ENCODE peak calls at places on chromosomes 13 and 19, in six cellular contexts. F is NCI-H774, G is GM04504, M is GM10248, W is Kasumi-1, O is transverse colon. T is an unnamed sample.

GRCh38 chr19:12706332-12706718 is 9.9 kb upstream of the FBXW9 start:
- DNase-seq in F (no peak), G (no peak), M (no peak), W (no peak), O (no peak), T (no peak)

GRCh38 chr19:30471441-30471840 is 99.3 kb downstream of the ZNF536 start:
- DNase-seq in F (no peak), G (no peak), M (no peak), W (no peak), O (no peak), T (no peak)

GRCh38 chr13:36432106-36432544 is at the start of gene CCNA1:
- DNase-seq in F (peak; percentile 58), G (no peak), M (peak; percentile 51), W (no peak), O (no peak), T (no peak)

GRCh38 chr13:56352356-56352755 is 788.4 kb upstream of the PRR20A start:
- DNase-seq in F (no peak), G (no peak), M (no peak), W (no peak), O (no peak), T (no peak)

GRCh38 chr13:90545070-90545840 is 802.2 kb upstream of the MIR17HG start:
- DNase-seq in F (no peak), G (no peak), M (no peak), W (peak; percentile 3), O (no peak), T (peak; percentile 13)

GRCh38 chr19:4369109-4369887 is 25.9 kb downstream of the MPND start:
- DNase-seq in F (no peak), G (no peak), M (peak; percentile 78), W (no peak), O (peak; percentile 84), T (peak; percentile 38)

GRCh38 chr19:34994643-34995471 is 5.3 kb upstream of the GRAMD1A start:
- DNase-seq in F (peak; percentile 70), G (no peak), M (no peak), W (no peak), O (peak; percentile 65), T (peak; percentile 87)

GRCh38 chr13:45582533-45583076 is 32.9 kb downstream of the ERICH6B start:
- DNase-seq in F (no peak), G (no peak), M (no peak), W (no peak), O (no peak), T (no peak)

GRCh38 chr13:88617176-88617575 is 946.0 kb downstream of the SLITRK5 start:
- DNase-seq in F (no peak), G (no peak), M (no peak), W (no peak), O (no peak), T (no peak)

GRCh38 chr19:41799444-41800000 is 3.1 kb downstream of the CEACAM3 start:
- DNase-seq in F (no peak), G (no peak), M (no peak), W (no peak), O (peak; percentile 38), T (peak; percentile 60)

GRCh38 chr19:55454787-55455243 is 6.6 kb downstream of the ISOC2 start:
- DNase-seq in F (no peak), G (no peak), M (peak; percentile 68), W (peak; percentile 50), O (no peak), T (peak; percentile 70)

GRCh38 chr13:108496364-108497215 is 132.8 kb upstream of the MYO16 start:
- DNase-seq in F (no peak), G (no peak), M (no peak), W (no peak), O (no peak), T (no peak)

GRCh38 chr13:30037306-30037705 is 186.9 kb upstream of the UBL3 start:
- DNase-seq in F (no peak), G (no peak), M (no peak), W (no peak), O (no peak), T (no peak)

GRCh38 chr19:46503848-46504453 is 8.3 kb upstream of the PNMA8B start:
- DNase-seq in F (no peak), G (no peak), M (no peak), W (no peak), O (no peak), T (no peak)

GRCh38 chr13:31930490-31930889 is 101.1 kb upstream of the FRY start:
- DNase-seq in F (no peak), G (no peak), M (no peak), W (no peak), O (no peak), T (no peak)

GRCh38 chr13:67048793-67049150 is 181.4 kb downstream of the PCDH9 start:
- DNase-seq in F (no peak), G (peak; percentile 17), M (no peak), W (no peak), O (no peak), T (no peak)

GRCh38 chr13:97274782-97275252 is 52.7 kb downstream of the MBNL2 start:
- DNase-seq in F (no peak), G (no peak), M (no peak), W (no peak), O (no peak), T (no peak)

GRCh38 chr13:26220575-26220974 is 1.5 kb downstream of the RNF6 start:
- DNase-seq in F (no peak), G (no peak), M (no peak), W (no peak), O (no peak), T (no peak)

GRCh38 chr13:35780613-35781012 is 304.1 kb upstream of the MAB21L1 start:
- DNase-seq in F (no peak), G (no peak), M (no peak), W (no peak), O (no peak), T (no peak)

GRCh38 chr13:79871594-79871993 is 390.6 kb downstream of the NDFIP2 start:
- DNase-seq in F (no peak), G (no peak), M (no peak), W (no peak), O (no peak), T (no peak)

GRCh38 chr19:16581971-16582343 is 9.7 kb upstream of the SLC35E1 start:
- DNase-seq in F (no peak), G (no peak), M (no peak), W (no peak), O (no peak), T (no peak)

GRCh38 chr19:18046066-18046718 is 38.2 kb downstream of the ARRDC2 start:
- DNase-seq in F (no peak), G (peak; percentile 74), M (no peak), W (no peak), O (peak; percentile 15), T (peak; percentile 61)

GRCh38 chr19:13004273-13004672 is 9.0 kb downstream of the NFIX start:
- DNase-seq in F (no peak), G (no peak), M (no peak), W (no peak), O (peak; percentile 66), T (no peak)

GRCh38 chr13:48562296-48563066 is 29.6 kb upstream of the RCBTB2 start:
- DNase-seq in F (no peak), G (no peak), M (peak; percentile 77), W (peak; percentile 72), O (peak; percentile 33), T (no peak)

GRCh38 chr19:42563352-42564210 is 31.1 kb downstream of the CEACAM8 start:
- DNase-seq in F (no peak), G (peak; percentile 20), M (peak; percentile 68), W (peak; percentile 82), O (peak; percentile 35), T (peak; percentile 54)

GRCh38 chr13:46899801-46900200 is 2.9 kb upstream of the HTR2A start:
- DNase-seq in F (no peak), G (no peak), M (no peak), W (no peak), O (no peak), T (no peak)

GRCh38 chr13:51782026-51782710 is 21.8 kb downstream of the DHRS12 start:
- DNase-seq in F (no peak), G (no peak), M (no peak), W (no peak), O (no peak), T (no peak)

GRCh38 chr19:13997637-13997962 is 8.5 kb downstream of the RFX1 start:
- DNase-seq in F (no peak), G (no peak), M (no peak), W (no peak), O (no peak), T (no peak)